ENCODE peak calls at places on chromosomes 7 and 10, in five cellular contexts. R, P, H, O and F are unnamed samples.

GRCh38 chr10:50506861-50507573 is 116.7 kb downstream of the SGMS1 start:
- DNase-seq in H (peak), P (peak), R (peak), O (no peak), F (no peak)

GRCh38 chr10:60821661-60822060 is 43.4 kb downstream of the CDK1 start:
- DNase-seq in R (no peak), H (no peak), P (no peak), O (no peak), F (no peak)

GRCh38 chr10:18689498-18689897 is 30.3 kb downstream of the ARL5B start:
- DNase-seq in H (no peak), P (no peak), O (no peak), R (peak), F (no peak)

GRCh38 chr7:80859272-80859970 is 59.4 kb downstream of the SEMA3C start:
- DNase-seq in H (peak), R (no peak), O (peak), P (peak), F (no peak)

GRCh38 chr7:140972876-140973829 is 41.6 kb downstream of the MRPS33 start:
- DNase-seq in O (no peak), P (no peak), H (no peak), R (peak), F (no peak)

GRCh38 chr10:11225935-11226334 is 208.3 kb downstream of the CELF2 start:
- DNase-seq in O (no peak), R (no peak), P (no peak), H (no peak), F (no peak)

GRCh38 chr10:46518028-46518725 is 38.3 kb downstream of the GPRIN2 start:
- DNase-seq in R (no peak), O (no peak), H (no peak), P (peak), F (no peak)

GRCh38 chr7:98128346-98128745 is 21.7 kb downstream of the LMTK2 start:
- DNase-seq in O (no peak), P (no peak), H (no peak), R (no peak), F (no peak)

GRCh38 chr7:82442492-82443043 is 1.0 kb downstream of the CACNA2D1 start:
- DNase-seq in P (peak), O (peak), R (no peak), H (peak), F (no peak)

GRCh38 chr7:24576171-24577052 is 3.2 kb downstream of the PALS2 start:
- DNase-seq in P (peak), H (no peak), R (peak), O (no peak), F (no peak)

GRCh38 chr10:111076191-111076681 is 593 bp upstream of the ADRA2A start:
- DNase-seq in P (peak), O (peak), H (peak), R (no peak), F (peak)

GRCh38 chr10:60526024-60526585 is 136.4 kb upstream of the ANK3 start:
- DNase-seq in R (no peak), P (no peak), O (no peak), H (no peak), F (no peak)

GRCh38 chr7:1692500-1693418 is 22.7 kb downstream of the ELFN1 start:
- DNase-seq in R (no peak), P (peak), O (no peak), H (peak), F (no peak)

GRCh38 chr10:102945449-102945848 is 27.4 kb downstream of the CNNM2 start:
- DNase-seq in H (no peak), P (no peak), R (no peak), O (no peak), F (no peak)

GRCh38 chr7:54944179-54944578 is 74.6 kb upstream of the EGFR start:
- DNase-seq in O (no peak), R (no peak), H (no peak), P (no peak), F (no peak)

GRCh38 chr10:73494877-73495225 is 973 bp downstream of the PPP3CB start:
- DNase-seq in O (no peak), R (no peak), H (no peak), P (no peak), F (no peak)

GRCh38 chr10:117462424-117462792 is 80.1 kb upstream of the EMX2 start:
- DNase-seq in O (no peak), R (no peak), P (no peak), H (no peak), F (no peak)

GRCh38 chr7:4073750-4074149 is 608.3 kb upstream of the FOXK1 start:
- DNase-seq in P (no peak), O (no peak), R (no peak), H (no peak), F (no peak)

GRCh38 chr10:28996947-28997551 is 291.8 kb upstream of the LYZL1 start:
- DNase-seq in H (no peak), O (no peak), P (no peak), R (peak), F (no peak)

GRCh38 chr7:87056346-87056745 is 3.1 kb downstream of the ELAPOR2 start:
- DNase-seq in R (no peak), O (no peak), P (no peak), H (no peak), F (no peak)

GRCh38 chr10:10330481-10330880 is 687.2 kb upstream of the CELF2 start:
- DNase-seq in R (no peak), O (no peak), H (no peak), P (no peak), F (no peak)

GRCh38 chr7:750111-750905 is 23.2 kb upstream of the PRKAR1B start:
- DNase-seq in O (peak), R (no peak), H (no peak), P (no peak), F (no peak)

GRCh38 chr10:46266506-46266985 is 20.3 kb upstream of the ANTXRL start:
- DNase-seq in P (no peak), R (no peak), H (no peak), O (no peak), F (no peak)

GRCh38 chr7:7895004-7895650 is 73.5 kb upstream of the GLCCI1 start:
- DNase-seq in P (no peak), O (no peak), H (no peak), R (no peak), F (no peak)

GRCh38 chr10:76245951-76246495 is 814.6 kb downstream of the LRMDA start:
- DNase-seq in R (no peak), H (no peak), P (no peak), O (no peak), F (no peak)

GRCh38 chr10:74977913-74978847 is 133.3 kb upstream of the SAMD8 start:
- DNase-seq in O (no peak), H (no peak), R (no peak), P (no peak), F (no peak)

GRCh38 chr7:116212859-116213258 is 2.5 kb downstream of the TES start:
- DNase-seq in O (no peak), P (no peak), H (no peak), R (no peak), F (no peak)

GRCh38 chr10:1939016-1939415 is 201.7 kb upstream of the ADARB2 start:
- DNase-seq in P (no peak), R (no peak), H (no peak), O (no peak), F (no peak)

GRCh38 chr7:149459201-149459539 is 1.7 kb downstream of the ZNF777 start:
- DNase-seq in R (no peak), H (no peak), P (no peak), O (no peak), F (no peak)

GRCh38 chr7:149456770-149457421 is 4.0 kb downstream of the ZNF777 start:
- DNase-seq in H (no peak), R (no peak), O (no peak), P (no peak), F (no peak)

GRCh38 chr7:149457766-149458165 is 3.1 kb downstream of the ZNF777 start:
- DNase-seq in H (no peak), O (no peak), R (no peak), P (no peak), F (no peak)

GRCh38 chr7:149459540-149460433 is 1.1 kb downstream of the ZNF777 start:
- DNase-seq in O (no peak), R (no peak), H (no peak), P (peak), F (peak)

GRCh38 chr7:149458235-149458634 is 2.6 kb downstream of the ZNF777 start:
- DNase-seq in R (no peak), O (no peak), P (no peak), H (no peak), F (no peak)
- TF ChIP-seq POLR2A in R (no peak), O (no peak), P (no peak), H (no peak), F (no peak)

GRCh38 chr10:689433-690226 is at the start of gene DIP2C:
- DNase-seq in H (peak), P (peak), R (peak), O (peak), F (no peak)
- TF ChIP-seq POLR2A in H (peak), P (no peak), R (no peak), O (peak), F (no peak)

GRCh38 chr10:43409385-43410109 is 561 bp upstream of the HNRNPF start:
- DNase-seq in O (peak), P (peak), R (no peak), H (no peak), F (no peak)
- TF ChIP-seq POLR2A in O (no peak), P (no peak), R (peak), H (no peak), F (peak)

DNA sequence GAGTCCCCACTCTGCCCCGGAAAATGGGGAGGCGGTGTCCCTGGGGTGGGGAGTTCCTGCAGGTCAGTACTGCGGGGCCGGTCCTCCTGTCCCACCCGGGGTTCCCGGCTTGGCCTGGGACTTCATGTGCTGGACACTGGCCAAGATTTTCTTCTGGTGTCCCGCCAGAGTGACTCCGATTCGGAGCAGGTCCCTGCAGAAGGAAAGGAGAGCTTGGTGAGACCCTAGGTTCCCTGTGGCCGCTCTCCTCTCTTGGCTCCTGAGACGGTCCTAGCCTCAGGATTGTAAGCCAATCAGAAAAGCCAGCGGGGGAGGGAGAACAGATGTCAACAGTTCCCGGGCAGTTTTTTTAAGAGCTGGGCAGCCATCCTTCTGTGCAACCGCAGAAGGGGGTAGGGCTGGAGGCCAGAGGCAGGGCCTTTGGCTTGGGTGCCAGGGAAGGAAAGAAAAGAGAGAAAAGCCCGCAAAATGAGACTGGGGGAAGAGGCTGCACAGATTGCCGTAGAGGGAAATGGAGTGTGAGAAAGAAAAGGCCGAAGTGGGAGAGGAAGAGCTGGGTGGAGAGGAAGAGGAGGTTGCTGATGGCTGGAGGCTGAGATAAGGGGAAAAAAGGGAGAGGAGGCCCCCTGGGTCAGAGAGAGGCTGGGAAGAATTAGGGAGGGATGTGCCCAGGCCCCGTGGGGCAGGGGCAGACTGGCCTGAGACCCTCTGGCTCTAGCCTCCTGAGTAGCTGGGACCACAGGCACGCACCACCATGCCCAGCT is 23.7 kb downstream of the EPHB4 start:
- DNase-seq in H (peak), R (peak), P (peak), O (peak), F (peak)
- TF ChIP-seq POLR2A in H (no peak), R (no peak), P (no peak), O (no peak), F (no peak)

GRCh38 chr10:21496285-21497176 is 29.0 kb downstream of the SKIDA1 start:
- DNase-seq in O (peak), P (peak), H (peak), R (peak), F (no peak)
- TF ChIP-seq POLR2A in O (no peak), P (no peak), H (no peak), R (no peak), F (no peak)

DNA sequence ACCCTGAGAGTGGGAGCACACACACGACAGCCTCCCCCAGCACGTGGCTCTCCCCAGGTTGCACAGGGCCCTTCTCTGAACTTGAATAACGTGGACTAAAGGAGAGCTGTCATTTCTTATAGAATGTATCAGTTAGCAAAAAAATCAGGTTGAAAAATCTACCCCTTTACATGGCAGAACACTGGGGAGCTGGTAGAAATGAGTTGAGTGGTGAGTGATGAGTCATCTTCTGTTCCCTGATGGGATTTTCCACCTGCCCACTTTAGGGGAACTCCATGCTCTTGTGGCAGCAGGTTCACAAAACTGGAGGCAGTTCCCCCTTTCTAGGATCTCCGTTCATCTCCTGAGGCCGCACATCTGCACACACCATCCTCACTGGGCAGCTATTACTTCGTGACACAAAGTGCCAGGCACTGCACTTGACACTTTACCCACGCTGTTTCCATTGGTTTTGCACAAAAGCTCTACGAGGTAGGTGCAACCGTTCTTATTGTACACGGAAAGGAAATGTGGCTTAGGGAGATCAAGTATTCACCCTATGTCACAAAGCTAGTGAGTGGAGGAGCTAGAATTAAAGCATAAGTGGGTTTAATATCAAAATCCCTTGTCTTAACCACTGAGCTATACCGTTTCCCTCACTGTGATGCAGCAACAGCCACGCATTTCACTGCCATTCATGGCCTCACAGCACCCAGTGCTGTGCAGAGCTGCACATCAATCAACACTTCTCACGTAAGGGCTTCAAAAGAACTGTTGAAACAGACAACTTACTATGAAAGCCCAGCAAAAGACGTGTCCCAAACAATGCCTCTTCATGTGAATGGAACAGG is 80.2 kb downstream of the RNF216 start:
- DNase-seq in R (no peak), P (no peak), H (no peak), O (no peak), F (no peak)
- TF ChIP-seq POLR2A in R (no peak), P (no peak), H (no peak), O (no peak), F (peak)

DNA sequence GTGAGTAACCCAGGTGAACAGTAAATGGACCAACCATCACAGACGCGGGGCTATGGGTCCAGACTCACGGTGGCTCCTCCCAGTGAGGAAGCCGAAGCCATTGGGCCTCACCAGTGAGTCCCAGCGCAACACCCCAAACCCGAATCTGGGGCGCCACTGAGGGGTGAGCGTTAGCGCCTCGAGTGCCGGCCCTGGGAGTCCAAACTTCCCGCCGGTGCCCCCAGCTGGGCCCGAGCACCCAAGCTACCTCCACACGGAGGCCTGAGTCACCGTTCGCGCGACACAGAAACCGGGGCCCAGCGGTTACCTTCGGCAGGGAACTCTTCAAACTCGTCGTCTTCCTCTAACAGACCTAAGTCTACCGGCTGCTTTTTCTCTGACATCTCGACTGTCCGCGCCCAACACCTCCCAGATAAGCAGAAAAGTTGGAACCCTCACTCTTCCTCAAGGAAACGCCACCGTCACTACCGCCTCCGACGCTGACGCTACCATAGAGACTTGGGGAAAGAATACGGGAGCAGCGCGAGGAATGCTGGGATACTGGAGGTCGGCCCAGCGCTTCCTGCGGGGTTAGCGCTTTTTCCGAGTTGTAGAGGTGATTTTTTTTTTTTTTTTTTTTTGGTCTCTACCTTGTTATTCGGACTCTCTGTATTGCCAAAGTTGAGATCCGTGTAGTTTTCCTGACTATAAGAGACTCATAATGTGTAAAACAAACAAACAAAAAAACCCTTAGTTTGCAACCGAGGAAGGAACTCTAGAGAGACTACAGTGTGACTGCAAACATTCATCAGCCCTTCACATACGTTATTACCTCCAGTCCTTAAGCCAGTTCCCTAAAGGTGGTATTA is at the start of gene SEM1:
- DNase-seq in H (peak), R (peak), P (peak), O (peak), F (peak)
- TF ChIP-seq POLR2A in H (peak), R (peak), P (peak), O (peak), F (peak)

GRCh38 chr7:44063894-44064651 is 1.3 kb downstream of the PGAM2 start:
- DNase-seq in P (no peak), O (peak), H (no peak), R (no peak), F (no peak)

GRCh38 chr7:44065431-44066110 is at the start of gene PGAM2:
- DNase-seq in R (no peak), O (peak), P (no peak), H (no peak), F (no peak)

GRCh38 chr7:44063547-44063893 is 1.8 kb downstream of the PGAM2 start:
- DNase-seq in R (no peak), H (no peak), O (peak), P (no peak), F (no peak)

GRCh38 chr7:44066111-44066460 is 719 bp upstream of the PGAM2 start:
- DNase-seq in R (no peak), O (no peak), P (no peak), H (no peak), F (no peak)

DNA sequence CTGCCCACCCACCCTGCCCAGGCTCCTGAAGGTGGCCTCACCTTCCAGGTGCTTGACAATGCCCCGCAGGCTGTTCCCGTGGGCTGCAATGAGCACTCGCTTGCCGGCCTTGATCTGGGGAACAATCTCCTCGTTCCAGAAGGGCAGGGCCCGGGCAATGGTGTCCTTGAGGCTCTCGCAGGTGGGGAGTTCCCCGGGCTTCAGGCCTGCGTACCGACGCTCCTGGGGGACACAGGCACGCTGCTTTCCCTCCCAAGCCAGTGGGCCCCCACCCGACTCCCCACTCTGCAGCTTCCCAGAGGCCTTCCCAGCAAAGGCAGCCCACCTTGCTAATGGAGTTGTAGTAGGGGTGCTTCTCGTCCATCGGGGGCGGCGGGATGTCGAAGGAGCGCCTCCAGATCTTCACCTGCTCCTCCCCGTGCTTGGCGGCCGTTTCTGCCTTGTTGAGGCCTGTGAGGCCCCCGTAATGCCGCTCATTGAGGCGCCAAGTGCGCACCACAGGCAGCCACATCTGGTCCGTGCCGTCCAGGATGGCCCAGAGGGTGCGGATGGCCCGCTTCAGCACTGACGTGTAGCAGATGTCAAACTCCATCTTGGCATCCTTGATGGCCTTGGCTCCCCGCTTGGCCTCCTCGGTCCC is 456 bp downstream of the PGAM2 start:
- DNase-seq in H (no peak), P (no peak), O (peak), R (no peak), F (no peak)
- TF ChIP-seq POLR2A in H (no peak), P (no peak), O (no peak), R (no peak), F (no peak)

DNA sequence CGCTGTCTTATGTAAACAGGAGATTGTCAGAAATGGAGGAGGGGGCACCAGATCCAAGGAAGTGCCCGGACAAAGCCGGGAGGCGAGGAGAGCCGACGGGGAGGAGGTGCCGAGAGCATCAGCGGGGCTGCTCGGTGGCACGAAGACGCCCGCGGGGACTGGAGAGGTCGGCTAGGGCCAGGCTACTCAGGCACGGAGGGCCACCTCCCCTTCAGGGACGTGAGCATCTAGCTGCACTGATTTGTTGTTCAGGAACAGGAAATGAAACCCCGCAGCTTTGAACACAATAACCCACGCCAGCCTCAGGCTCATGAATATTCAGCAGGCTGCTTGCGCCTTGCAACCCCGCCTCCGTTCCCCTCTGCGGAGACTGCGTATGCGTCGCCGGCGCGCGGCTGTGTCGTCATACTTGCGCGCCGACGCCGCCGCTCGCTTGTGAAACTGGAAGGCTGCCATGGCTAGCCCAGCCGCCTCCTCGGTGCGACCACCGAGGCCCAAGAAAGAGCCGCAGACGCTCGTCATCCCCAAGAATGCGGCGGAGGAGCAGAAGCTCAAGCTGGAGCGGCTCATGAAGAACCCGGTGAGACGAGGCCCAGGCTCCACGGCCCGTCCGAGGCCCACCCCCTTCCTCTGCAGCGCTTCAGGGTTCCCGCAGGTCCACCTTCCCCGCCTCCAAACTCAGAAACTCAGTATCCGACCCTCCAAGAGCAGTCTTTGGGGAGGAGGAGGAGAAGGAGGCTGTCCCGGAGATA is at the start of gene PRKRIP1:
- DNase-seq in O (peak), R (peak), H (peak), P (peak), F (peak)
- TF ChIP-seq POLR2A in O (no peak), R (peak), H (peak), P (no peak), F (peak)